ENCODE peak calls at places on chromosomes 11 and 22, in nine cellular contexts. J is stimulated activated CD4-positive, alpha-beta T cell treated with anti-CD3 and anti-CD28 coated beads, Interleukin-12 subunit alpha, Interleukin-12 subunit beta, amount 100 ng/mL, for 48 hours; X is CD4-positive, alpha-beta T cell; H is WTC11; U is left kidney; Z is EH; E is D341Med; S is cardiac fibroblast; F is bronchial epithelial cell. L is an unnamed sample.

GRCh38 chr11:34905666-34906065 is 10.5 kb downstream of the APIP start:
- DNase-seq in J (no peak), X (no peak), H (no peak), U (no peak), Z (no peak), E (no peak), S (no peak), F (peak; percentile 30), L (no peak)

GRCh38 chr22:44915441-44915840 is 94.4 kb downstream of the PHF21B start:
- DNase-seq in J (no peak), X (no peak), H (no peak), U (no peak), Z (no peak), E (no peak), S (no peak), F (no peak), L (peak; percentile 33)

GRCh38 chr11:106329273-106330018 is 252.0 kb downstream of the AASDHPPT start:
- DNase-seq in J (no peak), X (no peak), H (no peak), U (no peak), Z (peak; percentile 7), E (no peak), S (no peak), F (no peak), L (no peak)

GRCh38 chr22:43642319-43642718 is 169.8 kb downstream of the EFCAB6 start:
- DNase-seq in J (no peak), X (no peak), H (no peak), U (peak; percentile 76), Z (no peak), E (no peak), S (no peak), F (no peak), L (no peak)

GRCh38 chr11:9772218-9772617 is 108.3 kb downstream of the SWAP70 start:
- DNase-seq in J (no peak), X (no peak), H (no peak), U (no peak), Z (no peak), E (no peak), S (no peak), F (no peak), L (no peak)

GRCh38 chr22:19446603-19447387 is 716 bp downstream of the C22orf39 start:
- DNase-seq in J (no peak), X (no peak), H (no peak), U (no peak), Z (peak; percentile 19), E (no peak), S (no peak), F (no peak), L (peak; percentile 94)

GRCh38 chr11:128467610-128468041 is 119.7 kb downstream of the ETS1 start:
- DNase-seq in J (no peak), X (no peak), H (no peak), U (no peak), Z (peak; percentile 100), E (no peak), S (peak; percentile 88), F (peak; percentile 85), L (no peak)

GRCh38 chr11:67648140-67648795 is 2.3 kb downstream of the ACY3 start:
- DNase-seq in J (peak; percentile 52), X (peak; percentile 35), H (peak; percentile 71), U (peak; percentile 68), Z (no peak), E (peak; percentile 82), S (no peak), F (no peak), L (peak; percentile 93)

GRCh38 chr11:11992257-11992690 is 16.2 kb downstream of the DKK3 start:
- DNase-seq in J (no peak), X (no peak), H (no peak), U (no peak), Z (peak; percentile 75), E (no peak), S (peak; percentile 23), F (peak; percentile 71), L (no peak)

GRCh38 chr22:46263208-46263575 is at the start of gene PKDREJ:
- DNase-seq in J (no peak), X (no peak), H (no peak), U (no peak), Z (no peak), E (no peak), S (no peak), F (no peak), L (no peak)

GRCh38 chr22:35589071-35589735 is 27.9 kb downstream of the MB start:
- DNase-seq in J (no peak), X (no peak), H (no peak), U (no peak), Z (peak; percentile 100), E (no peak), S (peak; percentile 70), F (peak; percentile 98), L (no peak)

GRCh38 chr11:76604081-76604601 is 66.4 kb downstream of the LRRC32 start:
- DNase-seq in J (no peak), X (no peak), H (no peak), U (peak; percentile 75), Z (no peak), E (peak; percentile 15), S (no peak), F (no peak), L (peak; percentile 35)

GRCh38 chr22:35731321-35731720 is 13.6 kb downstream of the APOL5 start:
- DNase-seq in J (no peak), X (no peak), H (no peak), U (no peak), Z (no peak), E (no peak), S (no peak), F (no peak), L (no peak)

GRCh38 chr11:1204381-1205101 is 18.3 kb upstream of the MUC5B start:
- DNase-seq in J (no peak), X (no peak), H (peak; percentile 9), U (no peak), Z (no peak), E (no peak), S (no peak), F (no peak), L (peak; percentile 43)

L was measured in H7.